ENCODE peak calls at places on chromosome 3, in ten cellular contexts. K, U, O, W, T, F, N, J, G and H are unnamed samples.

GRCh38 chr3:127391436-127392145 is 103.7 kb upstream of the PRR20G start:
- DNase-seq in N (no peak), J (no peak), F (no peak), T (no peak), G (no peak), O (no peak), U (no peak), K (no peak), W (no peak), H (no peak)

GRCh38 chr3:12221663-12222062 is 63.0 kb upstream of the TIMP4 start:
- DNase-seq in F (no peak), N (no peak), W (no peak), T (no peak), U (no peak), O (no peak), K (no peak), J (no peak), G (no peak), H (no peak)

GRCh38 chr3:128730521-128730920 is 4.5 kb downstream of the RAB7A start:
- DNase-seq in U (no peak), T (no peak), G (no peak), K (no peak), F (no peak), O (no peak), W (no peak), N (peak; percentile 35), J (no peak), H (no peak)

GRCh38 chr3:70554170-70554569 is 241.7 kb upstream of the MDFIC2 start:
- DNase-seq in K (no peak), O (no peak), U (no peak), F (no peak), G (peak; percentile 23), N (no peak), W (no peak), J (no peak), T (no peak), H (no peak)

GRCh38 chr3:37974121-37974927 is 16.3 kb upstream of the VILL start:
- DNase-seq in K (peak; percentile 51), F (no peak), O (peak; percentile 48), W (no peak), U (no peak), J (peak; percentile 71), N (peak; percentile 76), G (no peak), T (peak; percentile 68), H (peak; percentile 59)

GRCh38 chr3:66442254-66443249 is 58.3 kb downstream of the LRIG1 start:
- DNase-seq in O (peak; percentile 79), F (peak; percentile 66), T (peak; percentile 19), N (no peak), G (no peak), U (no peak), J (peak; percentile 60), W (no peak), K (no peak), H (no peak)

GRCh38 chr3:14467723-14468620 is 65.6 kb downstream of the SLC6A6 start:
- DNase-seq in K (no peak), J (no peak), T (peak; percentile 71), U (no peak), O (no peak), G (no peak), N (peak; percentile 36), F (no peak), W (no peak), H (peak; percentile 42)

GRCh38 chr3:182979103-182979697 is 1.1 kb downstream of the DCUN1D1 start:
- DNase-seq in W (no peak), J (no peak), O (no peak), U (no peak), N (peak; percentile 40), K (no peak), F (no peak), G (no peak), T (no peak), H (no peak)

GRCh38 chr3:72092778-72093177 is 307.8 kb upstream of the PROK2 start:
- DNase-seq in O (no peak), U (no peak), G (no peak), T (no peak), W (no peak), J (no peak), F (no peak), K (no peak), N (peak; percentile 65), H (no peak)

GRCh38 chr3:126493731-126494130 is 18.0 kb upstream of the ZXDC start:
- DNase-seq in T (no peak), N (no peak), J (no peak), U (no peak), G (no peak), F (no peak), K (no peak), W (no peak), O (no peak), H (no peak)

GRCh38 chr3:126528800-126529541 is 5.0 kb downstream of the CHST13 start:
- DNase-seq in K (no peak), O (peak; percentile 19), J (peak; percentile 29), G (no peak), W (no peak), N (no peak), T (no peak), U (no peak), F (no peak), H (peak; percentile 53)

GRCh38 chr3:177065285-177066028 is 131.8 kb downstream of the TBL1XR1 start:
- DNase-seq in O (no peak), K (no peak), G (no peak), N (no peak), F (no peak), J (no peak), W (no peak), U (no peak), T (no peak), H (no peak)

GRCh38 chr3:150599611-150600297 is 3.4 kb upstream of the SELENOT start:
- DNase-seq in J (no peak), O (peak; percentile 76), G (no peak), U (no peak), W (no peak), F (no peak), T (no peak), N (peak; percentile 61), K (peak; percentile 69), H (no peak)

GRCh38 chr3:63791974-63792373 is 27.1 kb upstream of the C3orf49 start:
- DNase-seq in K (no peak), U (no peak), N (peak; percentile 7), T (no peak), O (peak; percentile 61), W (no peak), G (peak; percentile 17), F (no peak), J (no peak), H (no peak)
- TF ChIP-seq CTCF in K (peak; percentile 68), U (peak; percentile 18), N (peak; percentile 12), T (no peak), O (peak; percentile 46), W (no peak), G (peak; percentile 32), F (no peak), J (no peak), H (peak; percentile 33)

GRCh38 chr3:58660998-58661397 is 5.6 kb downstream of the FAM3D start:
- DNase-seq in W (no peak), J (no peak), O (no peak), T (no peak), G (no peak), F (no peak), N (no peak), K (no peak), U (no peak), H (no peak)

GRCh38 chr3:58658508-58658907 is 8.1 kb downstream of the FAM3D start:
- DNase-seq in W (no peak), U (no peak), G (no peak), K (no peak), T (no peak), J (no peak), O (no peak), N (no peak), F (no peak), H (no peak)

GRCh38 chr3:58657036-58657435 is 9.5 kb downstream of the FAM3D start:
- DNase-seq in F (no peak), N (no peak), G (no peak), W (no peak), K (no peak), O (no peak), T (no peak), J (no peak), U (no peak), H (no peak)

GRCh38 chr3:58657571-58658141 is 8.9 kb downstream of the FAM3D start:
- DNase-seq in N (no peak), F (no peak), T (no peak), O (no peak), U (no peak), G (no peak), J (no peak), K (no peak), W (no peak), H (no peak)

GRCh38 chr3:58659051-58659675 is 7.4 kb downstream of the FAM3D start:
- DNase-seq in F (no peak), U (no peak), W (no peak), N (no peak), G (no peak), O (no peak), J (no peak), T (no peak), K (no peak), H (no peak)
- TF ChIP-seq CTCF in F (no peak), U (peak; percentile 3), W (peak; percentile 29), N (no peak), G (peak; percentile 41), O (no peak), J (no peak), T (peak; percentile 30), K (peak; percentile 19), H (peak; percentile 44)

GRCh38 chr3:164023480-164023879 is 1054.8 kb downstream of the SI start:
- DNase-seq in G (no peak), U (no peak), K (no peak), N (no peak), J (no peak), W (no peak), F (no peak), O (no peak), T (no peak), H (no peak)

DNA sequence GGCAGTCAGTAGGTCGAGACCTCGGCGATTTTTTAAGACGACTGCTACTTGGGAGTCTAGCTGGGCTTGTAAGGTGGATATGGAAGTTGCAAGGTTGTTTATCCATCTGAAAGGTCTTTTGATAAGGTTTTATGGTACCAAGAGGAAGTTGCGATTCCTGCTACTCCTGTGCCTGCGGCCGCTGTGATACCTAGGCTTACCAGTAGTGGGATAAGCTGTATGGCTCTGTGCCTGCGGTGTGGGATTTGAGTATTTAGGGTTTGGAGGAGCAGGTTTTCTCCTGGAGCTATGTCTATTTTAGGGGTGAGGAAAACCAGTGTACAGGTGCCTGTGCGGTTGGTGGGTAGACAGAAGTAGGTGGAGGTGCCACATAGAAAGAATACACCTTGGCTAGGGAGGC is 1059.8 kb downstream of the SI start:
- DNase-seq in J (no peak), U (no peak), T (no peak), W (no peak), O (no peak), G (no peak), F (no peak), K (no peak), N (no peak), H (no peak)
- TF ChIP-seq CTCF in J (no peak), U (no peak), T (no peak), W (no peak), O (no peak), G (no peak), F (no peak), K (no peak), N (no peak), H (no peak)

DNA sequence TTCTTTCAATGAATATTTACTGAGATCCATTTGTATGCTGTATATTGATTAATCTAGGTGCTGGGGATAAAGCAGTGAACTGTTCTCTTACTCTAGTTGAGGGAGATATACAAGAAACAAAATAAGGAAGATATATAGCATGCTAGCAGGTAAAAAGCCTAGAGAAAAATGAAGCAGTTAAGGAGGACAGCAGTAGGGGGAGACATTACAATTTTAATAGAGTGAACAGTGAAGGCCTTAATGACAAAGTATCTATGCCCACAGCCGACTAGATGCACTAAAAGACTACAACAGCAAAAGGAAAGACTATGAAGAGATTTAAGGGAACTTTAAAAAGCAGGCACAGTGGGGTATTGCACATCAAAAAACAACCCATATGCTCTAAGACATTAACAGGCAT is 81.4 kb downstream of the XRN1 start:
- DNase-seq in G (no peak), U (no peak), T (no peak), J (no peak), N (no peak), F (no peak), K (no peak), O (no peak), W (no peak), H (no peak)
- TF ChIP-seq CTCF in G (no peak), U (peak; percentile 23), T (no peak), J (no peak), N (no peak), F (no peak), K (peak; percentile 12), O (peak; percentile 15), W (no peak), H (peak; percentile 46)